ENCODE peak calls at places on chromosomes 7 and 10, in seven cellular contexts. T, F, Q, V, I, G and N are unnamed samples.

GRCh38 chr10:127694580-127695193 is 42.3 kb upstream of the FOXI2 start:
- DNase-seq in I (no peak), Q (no peak), T (no peak), G (no peak), V (no peak), F (peak), N (no peak)

GRCh38 chr10:73827346-73828089 is 16.1 kb upstream of the NDST2 start:
- DNase-seq in G (no peak), T (no peak), Q (no peak), V (no peak), I (no peak), F (peak), N (no peak)

GRCh38 chr10:71725998-71726672 is 6.6 kb upstream of the C10orf105 start:
- DNase-seq in G (no peak), V (no peak), F (peak), T (peak), I (no peak), Q (no peak), N (no peak)

GRCh38 chr10:109464949-109465348 is 458.4 kb downstream of the XPNPEP1 start:
- DNase-seq in V (no peak), I (no peak), F (no peak), G (no peak), T (no peak), Q (no peak), N (no peak)

GRCh38 chr10:110239892-110240291 is 32.5 kb downstream of the MXI1 start:
- DNase-seq in I (no peak), G (no peak), T (no peak), Q (no peak), V (no peak), F (no peak), N (no peak)

GRCh38 chr7:53426145-53426750 is 390.8 kb downstream of the POM121L12 start:
- DNase-seq in I (no peak), Q (no peak), V (no peak), F (no peak), G (no peak), T (no peak), N (no peak)

GRCh38 chr7:1234794-1235500 is 2.3 kb downstream of the UNCX start:
- DNase-seq in T (no peak), I (no peak), Q (no peak), F (no peak), V (no peak), G (no peak), N (no peak)

GRCh38 chr7:106618480-106618879 is 42.5 kb downstream of the CCDC71L start:
- DNase-seq in G (no peak), F (no peak), Q (no peak), V (no peak), T (no peak), I (no peak), N (no peak)

GRCh38 chr7:44705434-44705833 is 43.2 kb upstream of the ZMIZ2 start:
- DNase-seq in T (no peak), Q (no peak), F (no peak), I (no peak), G (no peak), V (no peak), N (no peak)

GRCh38 chr7:37944737-37945054 is 24.3 kb downstream of the EPDR1 start:
- DNase-seq in F (no peak), I (no peak), Q (no peak), G (no peak), T (no peak), V (no peak), N (no peak)

GRCh38 chr10:58651040-58651439 is 138.4 kb downstream of the BICC1 start:
- DNase-seq in Q (no peak), T (no peak), F (no peak), G (no peak), I (peak), V (no peak), N (no peak)